ENCODE peak calls at places on chromosomes 5 and 9, in four cellular contexts. R is stimulated activated CD4-positive, alpha-beta T cell treated with anti-CD3 and anti-CD28 coated beads, TNF-alpha, amount 100 ng/mL, for 1 hour; G is NCI-H345; F is HT1080. O is an unnamed sample.

GRCh38 chr9:82488702-82489578 is 500.4 kb downstream of the SPATA31D1 start:
- DNase-seq in R (no peak), G (no peak), F (peak; percentile 87), O (peak; percentile 38)

GRCh38 chr9:132721661-132722060 is 51.4 kb downstream of the GTF3C4 start:
- DNase-seq in R (no peak), G (no peak), F (no peak), O (no peak)

GRCh38 chr9:1208185-1208584 is 158.0 kb downstream of the DMRT2 start:
- DNase-seq in R (no peak), G (no peak), F (peak; percentile 83), O (no peak)

GRCh38 chr9:131398204-131398603 is 4.3 kb downstream of the PRRC2B start:
- DNase-seq in R (no peak), G (no peak), F (no peak), O (no peak)

GRCh38 chr5:132364319-132364718 is 5.2 kb upstream of the SLC22A5 start:
- DNase-seq in R (no peak), G (no peak), F (peak; percentile 63), O (no peak)

GRCh38 chr9:8570776-8571175 is 771.2 kb upstream of the DMAC1 start:
- DNase-seq in R (no peak), G (no peak), F (no peak), O (no peak)

GRCh38 chr5:176501333-176501732 is 35.9 kb downstream of the RNF44 start:
- DNase-seq in R (no peak), G (no peak), F (no peak), O (no peak)

GRCh38 chr9:19998153-19998552 is 209.3 kb upstream of the SLC24A2 start:
- DNase-seq in R (no peak), G (no peak), F (peak; percentile 62), O (no peak)

GRCh38 chr5:17314907-17315471 is 97.6 kb downstream of the BASP1 start:
- DNase-seq in R (no peak), G (no peak), F (no peak), O (no peak)

GRCh38 chr5:120380644-120381043 is 83.5 kb upstream of the PRR16 start:
- DNase-seq in R (no peak), G (no peak), F (no peak), O (no peak)

GRCh38 chr9:121440265-121440664 is 59.4 kb downstream of the GGTA1 start:
- DNase-seq in R (no peak), G (no peak), F (peak; percentile 26), O (no peak)

GRCh38 chr5:96734871-96735325 is 72.7 kb downstream of the CAST start:
- DNase-seq in R (no peak), G (no peak), F (peak; percentile 52), O (no peak)

GRCh38 chr9:135791431-135792267 is 89.7 kb downstream of the KCNT1 start:
- DNase-seq in R (no peak), G (no peak), F (no peak), O (no peak)

GRCh38 chr5:56183507-56183906 is 49.6 kb downstream of the ANKRD55 start:
- DNase-seq in R (no peak), G (no peak), F (peak; percentile 97), O (no peak)

GRCh38 chr5:143657814-143658395 is 154.1 kb upstream of the HMHB1 start:
- DNase-seq in R (no peak), G (peak; percentile 99), F (no peak), O (peak; percentile 68)

GRCh38 chr5:68424799-68425537 is 209.4 kb downstream of the PIK3R1 start:
- DNase-seq in R (no peak), G (no peak), F (peak; percentile 17), O (no peak)

GRCh38 chr5:137997726-137998213 is 35.1 kb downstream of the FAM13B start:
- DNase-seq in R (no peak), G (no peak), F (peak; percentile 72), O (no peak)

GRCh38 chr5:163912023-163912422 is 406.6 kb downstream of the MAT2B start:
- DNase-seq in R (no peak), G (no peak), F (no peak), O (no peak)

GRCh38 chr9:86352440-86353106 is 1.6 kb downstream of the TUT7 start:
- DNase-seq in R (no peak), G (no peak), F (no peak), O (no peak)

GRCh38 chr5:113266227-113266912 is 168.4 kb downstream of the TSSK1B start:
- DNase-seq in R (no peak), G (no peak), F (no peak), O (no peak)

GRCh38 chr5:105259581-105260217 is 1697.1 kb upstream of the NUDT12 start:
- DNase-seq in R (no peak), G (no peak), F (no peak), O (no peak)

GRCh38 chr5:172502410-172502809 is 48.1 kb upstream of the SH3PXD2B start:
- DNase-seq in R (no peak), G (no peak), F (no peak), O (no peak)

GRCh38 chr5:11007251-11007650 is 246.2 kb upstream of the DAP start:
- DNase-seq in R (no peak), G (no peak), F (no peak), O (no peak)

GRCh38 chr5:76414788-76415187 is 11.7 kb downstream of the IQGAP2 start:
- DNase-seq in R (no peak), G (no peak), F (no peak), O (no peak)

GRCh38 chr5:62263401-62263800 is 42.6 kb upstream of the KIF2A start:
- DNase-seq in R (no peak), G (no peak), F (no peak), O (no peak)

GRCh38 chr9:93035106-93035660 is 23.3 kb upstream of the SUSD3 start:
- DNase-seq in R (no peak), G (no peak), F (no peak), O (no peak)

GRCh38 chr5:109479260-109479860 is 69.6 kb upstream of the PJA2 start:
- DNase-seq in R (no peak), G (no peak), F (no peak), O (no peak)

GRCh38 chr5:139268364-139269202 is 25.0 kb upstream of the MATR3 start:
- DNase-seq in R (no peak), G (peak; percentile 14), F (no peak), O (no peak)

GRCh38 chr5:82352146-82352791 is 74.1 kb upstream of the RPS23 start:
- DNase-seq in R (no peak), G (no peak), F (peak; percentile 24), O (no peak)

GRCh38 chr9:1647776-1648175 is 367.4 kb upstream of the SMARCA2 start:
- DNase-seq in R (no peak), G (no peak), F (peak; percentile 71), O (no peak)

GRCh38 chr9:136437430-136437829 is 2.2 kb downstream of the INPP5E start:
- DNase-seq in R (no peak), G (no peak), F (no peak), O (no peak)

GRCh38 chr9:93028448-93029006 is 30.0 kb upstream of the SUSD3 start:
- DNase-seq in R (peak; percentile 57), G (no peak), F (peak; percentile 4), O (no peak)

GRCh38 chr5:143494162-143494561 is 90.7 kb upstream of the NR3C1 start:
- DNase-seq in R (no peak), G (no peak), F (peak; percentile 67), O (no peak)

GRCh38 chr5:87605663-87606062 is 192.9 kb upstream of the CCNH start:
- DNase-seq in R (no peak), G (no peak), F (no peak), O (no peak)

GRCh38 chr5:98458004-98458403 is 315.5 kb upstream of the RGMB start:
- DNase-seq in R (no peak), G (no peak), F (peak; percentile 32), O (no peak)

GRCh38 chr5:52580921-52581320 is 206.8 kb upstream of the ITGA1 start:
- DNase-seq in R (no peak), G (no peak), F (peak; percentile 92), O (no peak)

O was measured in NCI-H2081 treated with DMSO at 0.1 percent for 48 hours.